ENCODE peak calls at places on chromosomes 5 and 9, in ten cellular contexts. Z is H7; Q is memory B cell; H is stimulated activated CD4-positive, alpha-beta T cell treated with anti-CD3 and anti-CD28 coated beads, Interleukin-2, amount 100 ng/mL, for 4 hours; I is activated T-helper 1 cell treated with anti-CD3 and anti-CD28 coated beads, Interleukin-2, amount 50 U/mL, for 16 hours; D is HuH-7; B is G401; K is stimulated activated CD8-positive, alpha-beta memory T cell treated with anti-CD3 and anti-CD28 coated beads, Interleukin-4, amount 100 ng/mL, for 48 hours; T is tibial nerve; A is Caki2. Y is an unnamed sample.

GRCh38 chr5:179494774-179495173 is 55.6 kb upstream of the RUFY1 start:
- DNase-seq in Z (no peak), Q (no peak), H (no peak), I (no peak), D (no peak), B (no peak), K (no peak), T (no peak), A (no peak), Y (no peak)

GRCh38 chr5:1108008-1108864 is 3.6 kb downstream of the SLC12A7 start:
- DNase-seq in Z (no peak), Q (no peak), H (no peak), I (no peak), D (no peak), B (no peak), K (no peak), T (no peak), A (no peak), Y (no peak)

GRCh38 chr9:134243778-134244467 is 79.6 kb upstream of the RNU6ATAC start:
- DNase-seq in Z (no peak), Q (peak), H (peak), I (no peak), D (no peak), B (peak), K (peak), T (peak), A (no peak), Y (peak)

GRCh38 chr9:684950-685340 is 156.6 kb upstream of the DMRT1 start:
- DNase-seq in Z (no peak), Q (no peak), H (no peak), I (no peak), D (no peak), B (no peak), K (no peak), T (no peak), A (no peak), Y (no peak)

GRCh38 chr5:132012385-132013005 is 1.0 kb upstream of the ACSL6 start:
- DNase-seq in Z (peak), Q (no peak), H (no peak), I (no peak), D (peak), B (no peak), K (peak), T (no peak), A (peak), Y (peak)

GRCh38 chr9:106648799-106649198 is 214.2 kb upstream of the ZNF462 start:
- DNase-seq in Z (peak), Q (no peak), H (no peak), I (no peak), D (no peak), B (peak), K (no peak), T (no peak), A (no peak), Y (no peak)

GRCh38 chr5:134018986-134019316 is 14.2 kb upstream of the VDAC1 start:
- DNase-seq in Z (no peak), Q (no peak), H (no peak), I (no peak), D (no peak), B (no peak), K (no peak), T (no peak), A (no peak), Y (no peak)

GRCh38 chr5:170121321-170121720 is 15.6 kb downstream of the FOXI1 start:
- DNase-seq in Z (no peak), Q (no peak), H (no peak), I (no peak), D (no peak), B (no peak), K (no peak), T (no peak), A (peak), Y (no peak)

GRCh38 chr5:124876564-124876963 is 130.1 kb upstream of the ZNF608 start:
- DNase-seq in Z (no peak), Q (no peak), H (no peak), I (no peak), D (no peak), B (no peak), K (no peak), T (no peak), A (no peak), Y (no peak)

GRCh38 chr5:41918105-41918504 is 7.0 kb upstream of the FBXO4 start:
- DNase-seq in Z (no peak), Q (no peak), H (no peak), I (no peak), D (no peak), B (no peak), K (no peak), T (no peak), A (no peak), Y (no peak)

GRCh38 chr5:107553063-107553676 is 117.6 kb downstream of the EFNA5 start:
- DNase-seq in Z (no peak), Q (no peak), H (no peak), I (no peak), D (no peak), B (no peak), K (no peak), T (no peak), A (no peak), Y (no peak)

GRCh38 chr9:33448159-33448511 is 742 bp upstream of the AQP3 start:
- DNase-seq in Z (no peak), Q (no peak), H (no peak), I (no peak), D (no peak), B (no peak), K (no peak), T (no peak), A (no peak), Y (no peak)

GRCh38 chr9:133119039-133119438 is 2.0 kb downstream of the RALGDS start:
- DNase-seq in Z (no peak), Q (no peak), H (no peak), I (no peak), D (no peak), B (peak), K (no peak), T (no peak), A (no peak), Y (no peak)

GRCh38 chr5:178155065-178155464 is 1.4 kb upstream of the NHP2 start:
- DNase-seq in Z (no peak), Q (no peak), H (no peak), I (no peak), D (no peak), B (no peak), K (no peak), T (no peak), A (no peak), Y (no peak)

GRCh38 chr5:9775339-9775738 is 145.2 kb upstream of the TAS2R1 start:
- DNase-seq in Z (no peak), Q (no peak), H (no peak), I (no peak), D (no peak), B (no peak), K (no peak), T (no peak), A (no peak), Y (no peak)

GRCh38 chr9:36868591-36869282 is 165.3 kb downstream of the PAX5 start:
- DNase-seq in Z (no peak), Q (no peak), H (no peak), I (no peak), D (no peak), B (no peak), K (no peak), T (no peak), A (no peak), Y (no peak)